ENCODE peak calls at places on chromosomes 11 and 22, in five cellular contexts. G is stimulated activated CD8-positive, alpha-beta memory T cell treated with anti-CD3 and anti-CD28 coated beads, Interleukin-15, amount 100 ng/mL, for 1 hour; U is stomach; A is stimulated activated CD4-positive, alpha-beta T cell treated with anti-CD3 and anti-CD28 coated beads, Interleukin-15, amount 100 ng/mL, for 48 hours; X is head of caudate nucleus. T is an unnamed sample.

GRCh38 chr11:2663506-2663905 is 36.3 kb downstream of the KCNQ1OT1 start:
- DNase-seq in U (peak), X (no peak), A (no peak), G (no peak), T (no peak)

GRCh38 chr11:104422320-104422944 is 258.5 kb upstream of the PDGFD start:
- DNase-seq in U (no peak), G (no peak), A (no peak), X (no peak), T (no peak)

GRCh38 chr11:11725438-11725837 is 103.6 kb upstream of the GALNT18 start:
- DNase-seq in G (no peak), U (no peak), X (no peak), A (no peak), T (no peak)

GRCh38 chr22:31093090-31093850 is 12.2 kb downstream of the SMTN start:
- DNase-seq in G (no peak), U (peak), X (peak), A (no peak), T (peak)

GRCh38 chr22:42399315-42400271 is 32.6 kb downstream of the NFAM1 start:
- DNase-seq in U (peak), X (peak), G (no peak), A (no peak), T (no peak)

GRCh38 chr11:62108017-62108750 is 15.6 kb upstream of the INCENP start:
- DNase-seq in X (peak), U (no peak), A (no peak), G (no peak), T (peak)

GRCh38 chr11:70481625-70482528 is 83.5 kb downstream of the CTTN start:
- DNase-seq in G (no peak), U (peak), X (no peak), A (no peak), T (no peak)

GRCh38 chr22:19419464-19420178 is 11.9 kb downstream of the HIRA start:
- DNase-seq in X (no peak), U (no peak), A (peak), G (no peak), T (no peak)

GRCh38 chr22:47457021-47457420 is 694.6 kb downstream of the TBC1D22A start:
- DNase-seq in U (no peak), G (no peak), A (no peak), X (no peak), T (no peak)

GRCh38 chr11:2736577-2737225 is 36.9 kb upstream of the KCNQ1OT1 start:
- DNase-seq in U (no peak), A (no peak), G (no peak), X (no peak), T (no peak)

GRCh38 chr11:126477526-126478275 is 122.2 kb downstream of the ST3GAL4 start:
- DNase-seq in U (no peak), A (no peak), G (no peak), X (no peak), T (no peak)

GRCh38 chr22:46845281-46846153 is 83.1 kb downstream of the TBC1D22A start:
- DNase-seq in G (no peak), A (no peak), X (no peak), U (no peak), T (peak)

GRCh38 chr22:17607891-17608521 is 20.5 kb downstream of the ATP6V1E1 start:
- DNase-seq in G (no peak), A (no peak), X (no peak), U (no peak), T (no peak)

GRCh38 chr11:106625566-106625965 is 392.7 kb downstream of the GUCY1A2 start:
- DNase-seq in A (no peak), U (no peak), G (no peak), X (no peak), T (no peak)

GRCh38 chr22:45857519-45857918 is 119.4 kb downstream of the WNT7B start:
- DNase-seq in A (no peak), X (no peak), U (peak), G (no peak), T (no peak)

GRCh38 chr11:115759622-115760527 is 255.7 kb upstream of the CADM1 start:
- DNase-seq in A (no peak), U (no peak), G (no peak), X (peak), T (no peak)

GRCh38 chr22:50105529-50106100 is 15.8 kb downstream of the MOV10L1 start:
- DNase-seq in A (no peak), G (no peak), U (no peak), X (no peak), T (no peak)

GRCh38 chr11:41879186-41879738 is 419.8 kb upstream of the LRRC4C start:
- DNase-seq in G (no peak), A (no peak), X (no peak), U (no peak), T (no peak)

GRCh38 chr22:28783786-28784671 is 11.5 kb downstream of the CCDC117 start:
- DNase-seq in U (no peak), A (no peak), G (no peak), X (no peak), T (no peak)

GRCh38 chr11:72015511-72016061 is 16.9 kb downstream of the IL18BP start:
- DNase-seq in G (no peak), A (no peak), X (peak), U (no peak), T (no peak)

GRCh38 chr11:59011672-59012071 is 72.4 kb downstream of the GLYATL1 start:
- DNase-seq in U (no peak), G (no peak), X (no peak), A (no peak), T (no peak)

GRCh38 chr11:43366597-43367121 is 7.9 kb downstream of the TTC17 start:
- DNase-seq in G (no peak), U (no peak), A (no peak), X (no peak), T (no peak)

GRCh38 chr22:28105988-28106387 is 186.9 kb upstream of the PITPNB start:
- DNase-seq in G (no peak), X (no peak), A (no peak), U (no peak), T (no peak)

GRCh38 chr11:61574611-61575010 is 6.3 kb downstream of the SYT7 start:
- DNase-seq in G (no peak), X (no peak), U (no peak), A (no peak), T (no peak)

GRCh38 chr22:49992921-49993648 is 19.5 kb downstream of the IL17REL start:
- DNase-seq in U (peak), G (peak), A (no peak), X (peak), T (peak)

GRCh38 chr11:35163707-35164496 is 24.9 kb downstream of the CD44 start:
- DNase-seq in G (no peak), A (no peak), U (no peak), X (no peak), T (no peak)

GRCh38 chr11:16096336-16096735 is 260.0 kb downstream of the SOX6 start:
- DNase-seq in X (no peak), A (no peak), G (no peak), U (no peak), T (no peak)

GRCh38 chr11:202490-202889 is 4.7 kb downstream of the BET1L start:
- DNase-seq in A (no peak), X (peak), U (peak), G (no peak), T (no peak)

GRCh38 chr11:63915961-63916836 is 765 bp downstream of the RCOR2 start:
- DNase-seq in G (no peak), A (no peak), U (peak), X (peak), T (no peak)

T was measured in putamen.